ENCODE peak calls at places on chromosomes 2 and 18, in seven cellular contexts. One of them, this sample, is unnamed.

GRCh38 chr18:49227456-49227855 is 233.0 kb downstream of the DYM start:
- DNase-seq in neuronal stem cell: no peak
- DNase-seq in IMR-90: no peak
- DNase-seq in H1: no peak
- DNase-seq in mesendoderm: no peak
- DNase-seq in H9: no peak
- DNase-seq in mesenchymal stem cell: no peak
- DNase-seq in this sample: no peak

GRCh38 chr2:47696478-47696831 is 86.5 kb upstream of the MSH6 start:
- DNase-seq in neuronal stem cell: no peak
- DNase-seq in IMR-90: no peak
- DNase-seq in H1: no peak
- DNase-seq in mesendoderm: no peak
- DNase-seq in H9: no peak
- DNase-seq in mesenchymal stem cell: no peak
- DNase-seq in this sample: no peak

GRCh38 chr18:56489901-56490300 is 148.5 kb downstream of the TXNL1 start:
- DNase-seq in neuronal stem cell: no peak
- DNase-seq in IMR-90: no peak
- DNase-seq in H1: no peak
- DNase-seq in mesendoderm: no peak
- DNase-seq in H9: no peak
- DNase-seq in mesenchymal stem cell: no peak
- DNase-seq in this sample: no peak

GRCh38 chr2:26782876-26783704 is 2.8 kb upstream of the CENPA start:
- DNase-seq in neuronal stem cell: no peak
- DNase-seq in IMR-90: no peak
- DNase-seq in H1: no peak
- DNase-seq in mesendoderm: no peak
- DNase-seq in H9: no peak
- DNase-seq in mesenchymal stem cell: no peak
- DNase-seq in this sample: peak

GRCh38 chr2:3488768-3489448 is 30.4 kb downstream of the ADI1 start:
- DNase-seq in neuronal stem cell: no peak
- DNase-seq in IMR-90: no peak
- DNase-seq in H1: no peak
- DNase-seq in mesendoderm: no peak
- DNase-seq in H9: peak
- DNase-seq in mesenchymal stem cell: no peak
- DNase-seq in this sample: no peak

GRCh38 chr2:199956062-199956380 is 639 bp downstream of the MAIP1 start:
- DNase-seq in neuronal stem cell: no peak
- DNase-seq in IMR-90: no peak
- DNase-seq in H1: no peak
- DNase-seq in mesendoderm: no peak
- DNase-seq in H9: no peak
- DNase-seq in mesenchymal stem cell: no peak
- DNase-seq in this sample: no peak

GRCh38 chr2:160332318-160332717 is 132.2 kb upstream of the ITGB6 start:
- DNase-seq in neuronal stem cell: no peak
- DNase-seq in IMR-90: peak
- DNase-seq in H1: no peak
- DNase-seq in mesendoderm: peak
- DNase-seq in H9: no peak
- DNase-seq in mesenchymal stem cell: peak
- DNase-seq in this sample: no peak

GRCh38 chr18:77166523-77166922 is 33.9 kb upstream of the MBP start:
- DNase-seq in neuronal stem cell: no peak
- DNase-seq in IMR-90: no peak
- DNase-seq in H1: no peak
- DNase-seq in mesendoderm: no peak
- DNase-seq in H9: no peak
- DNase-seq in mesenchymal stem cell: no peak
- DNase-seq in this sample: no peak

GRCh38 chr2:205646680-205647079 is 35.6 kb upstream of the NRP2 start:
- DNase-seq in neuronal stem cell: no peak
- DNase-seq in IMR-90: no peak
- DNase-seq in H1: no peak
- DNase-seq in mesendoderm: no peak
- DNase-seq in H9: no peak
- DNase-seq in mesenchymal stem cell: no peak
- DNase-seq in this sample: no peak

GRCh38 chr18:70659026-70659726 is 370.3 kb downstream of the SOCS6 start:
- DNase-seq in neuronal stem cell: no peak
- DNase-seq in IMR-90: peak
- DNase-seq in H1: no peak
- DNase-seq in mesendoderm: no peak
- DNase-seq in H9: no peak
- DNase-seq in mesenchymal stem cell: no peak
- DNase-seq in this sample: peak

GRCh38 chr2:3523551-3524041 is 4.3 kb upstream of the ADI1 start:
- DNase-seq in neuronal stem cell: no peak
- DNase-seq in IMR-90: peak
- DNase-seq in H1: no peak
- DNase-seq in mesendoderm: no peak
- DNase-seq in H9: no peak
- DNase-seq in mesenchymal stem cell: peak
- DNase-seq in this sample: peak

GRCh38 chr2:84526562-84526961 is 10.3 kb downstream of the DNAH6 start:
- DNase-seq in neuronal stem cell: no peak
- DNase-seq in IMR-90: peak
- DNase-seq in H1: no peak
- DNase-seq in mesendoderm: peak
- DNase-seq in H9: no peak
- DNase-seq in mesenchymal stem cell: no peak
- DNase-seq in this sample: no peak

GRCh38 chr2:206217743-206218520 is 56.5 kb upstream of the ZDBF2 start:
- DNase-seq in neuronal stem cell: no peak
- DNase-seq in IMR-90: no peak
- DNase-seq in H1: no peak
- DNase-seq in mesendoderm: no peak
- DNase-seq in H9: no peak
- DNase-seq in mesenchymal stem cell: no peak
- DNase-seq in this sample: peak

GRCh38 chr2:95056044-95056443 is 30.5 kb downstream of the MAL start:
- DNase-seq in neuronal stem cell: no peak
- DNase-seq in IMR-90: no peak
- DNase-seq in H1: no peak
- DNase-seq in mesendoderm: no peak
- DNase-seq in H9: no peak
- DNase-seq in mesenchymal stem cell: no peak
- DNase-seq in this sample: peak

GRCh38 chr2:68187329-68187728 is 29.6 kb downstream of the PNO1 start:
- DNase-seq in neuronal stem cell: no peak
- DNase-seq in IMR-90: no peak
- DNase-seq in H1: no peak
- DNase-seq in mesendoderm: no peak
- DNase-seq in H9: no peak
- DNase-seq in mesenchymal stem cell: no peak
- DNase-seq in this sample: no peak

GRCh38 chr2:200136655-200137054 is 169.8 kb upstream of the SPATS2L start:
- DNase-seq in neuronal stem cell: no peak
- DNase-seq in IMR-90: no peak
- DNase-seq in H1: peak
- DNase-seq in mesendoderm: peak
- DNase-seq in H9: peak
- DNase-seq in mesenchymal stem cell: no peak
- DNase-seq in this sample: no peak

GRCh38 chr18:61893971-61894750 is 1.4 kb upstream of the RNF152 start:
- DNase-seq in neuronal stem cell: peak
- DNase-seq in IMR-90: peak
- DNase-seq in H1: peak
- DNase-seq in mesendoderm: peak
- DNase-seq in H9: peak
- DNase-seq in mesenchymal stem cell: peak
- DNase-seq in this sample: peak

GRCh38 chr18:5275872-5276271 is 19.7 kb downstream of the ZBTB14 start:
- DNase-seq in neuronal stem cell: no peak
- DNase-seq in IMR-90: no peak
- DNase-seq in H1: no peak
- DNase-seq in mesendoderm: peak
- DNase-seq in H9: no peak
- DNase-seq in mesenchymal stem cell: no peak
- DNase-seq in this sample: no peak

GRCh38 chr18:29373000-29373399 is 1196.1 kb upstream of the CDH2 start:
- DNase-seq in neuronal stem cell: no peak
- DNase-seq in IMR-90: no peak
- DNase-seq in H1: no peak
- DNase-seq in mesendoderm: no peak
- DNase-seq in H9: no peak
- DNase-seq in mesenchymal stem cell: no peak
- DNase-seq in this sample: no peak

GRCh38 chr18:78757014-78757413 is 222.6 kb upstream of the SALL3 start:
- DNase-seq in neuronal stem cell: no peak
- DNase-seq in IMR-90: no peak
- DNase-seq in H1: no peak
- DNase-seq in mesendoderm: no peak
- DNase-seq in H9: no peak
- DNase-seq in mesenchymal stem cell: no peak
- DNase-seq in this sample: no peak

GRCh38 chr2:224658776-224659175 is 57.4 kb downstream of the CCDC195 start:
- DNase-seq in neuronal stem cell: no peak
- DNase-seq in IMR-90: no peak
- DNase-seq in H1: no peak
- DNase-seq in mesendoderm: no peak
- DNase-seq in H9: no peak
- DNase-seq in mesenchymal stem cell: no peak
- DNase-seq in this sample: no peak

GRCh38 chr2:15119722-15120175 is 441.4 kb downstream of the NBAS start:
- DNase-seq in neuronal stem cell: no peak
- DNase-seq in IMR-90: no peak
- DNase-seq in H1: no peak
- DNase-seq in mesendoderm: peak
- DNase-seq in H9: peak
- DNase-seq in mesenchymal stem cell: no peak
- DNase-seq in this sample: no peak

GRCh38 chr2:37526856-37527255 is 144.6 kb downstream of the CDC42EP3 start:
- DNase-seq in neuronal stem cell: no peak
- DNase-seq in IMR-90: no peak
- DNase-seq in H1: no peak
- DNase-seq in mesendoderm: no peak
- DNase-seq in H9: no peak
- DNase-seq in mesenchymal stem cell: no peak
- DNase-seq in this sample: no peak

GRCh38 chr2:37526323-37526722 is 145.1 kb downstream of the CDC42EP3 start:
- DNase-seq in neuronal stem cell: no peak
- DNase-seq in IMR-90: peak
- DNase-seq in H1: no peak
- DNase-seq in mesendoderm: peak
- DNase-seq in H9: no peak
- DNase-seq in mesenchymal stem cell: no peak
- DNase-seq in this sample: no peak

GRCh38 chr2:37523861-37524362 is 147.5 kb downstream of the CDC42EP3 start:
- DNase-seq in neuronal stem cell: no peak
- DNase-seq in IMR-90: peak
- DNase-seq in H1: no peak
- DNase-seq in mesendoderm: no peak
- DNase-seq in H9: no peak
- DNase-seq in mesenchymal stem cell: peak
- DNase-seq in this sample: no peak

GRCh38 chr2:37529830-37530452 is 141.5 kb downstream of the CDC42EP3 start:
- DNase-seq in neuronal stem cell: no peak
- DNase-seq in IMR-90: peak
- DNase-seq in H1: no peak
- DNase-seq in mesendoderm: no peak
- DNase-seq in H9: no peak
- DNase-seq in mesenchymal stem cell: no peak
- DNase-seq in this sample: no peak

GRCh38 chr2:37527362-37527761 is 144.1 kb downstream of the CDC42EP3 start:
- DNase-seq in neuronal stem cell: no peak
- DNase-seq in IMR-90: no peak
- DNase-seq in H1: no peak
- DNase-seq in mesendoderm: no peak
- DNase-seq in H9: no peak
- DNase-seq in mesenchymal stem cell: no peak
- DNase-seq in this sample: no peak
- H2AK5ac ChIP-seq in neuronal stem cell: no peak
- H2AK5ac ChIP-seq in IMR-90: no peak
- H2AK5ac ChIP-seq in H1: no peak
- H2AK5ac ChIP-seq in mesendoderm: no peak
- H2AK5ac ChIP-seq in H9: no peak
- H2AK5ac ChIP-seq in mesenchymal stem cell: no peak
- H2AK5ac ChIP-seq in this sample: no peak

GRCh38 chr18:75879196-75879595 is 451.7 kb upstream of the SMIM21 start:
- DNase-seq in neuronal stem cell: no peak
- DNase-seq in IMR-90: no peak
- DNase-seq in H1: no peak
- DNase-seq in mesendoderm: no peak
- DNase-seq in H9: no peak
- DNase-seq in mesenchymal stem cell: peak
- DNase-seq in this sample: no peak
- H2AK5ac ChIP-seq in neuronal stem cell: no peak
- H2AK5ac ChIP-seq in IMR-90: no peak
- H2AK5ac ChIP-seq in H1: no peak
- H2AK5ac ChIP-seq in mesendoderm: no peak
- H2AK5ac ChIP-seq in H9: no peak
- H2AK5ac ChIP-seq in mesenchymal stem cell: no peak
- H2AK5ac ChIP-seq in this sample: no peak

DNA sequence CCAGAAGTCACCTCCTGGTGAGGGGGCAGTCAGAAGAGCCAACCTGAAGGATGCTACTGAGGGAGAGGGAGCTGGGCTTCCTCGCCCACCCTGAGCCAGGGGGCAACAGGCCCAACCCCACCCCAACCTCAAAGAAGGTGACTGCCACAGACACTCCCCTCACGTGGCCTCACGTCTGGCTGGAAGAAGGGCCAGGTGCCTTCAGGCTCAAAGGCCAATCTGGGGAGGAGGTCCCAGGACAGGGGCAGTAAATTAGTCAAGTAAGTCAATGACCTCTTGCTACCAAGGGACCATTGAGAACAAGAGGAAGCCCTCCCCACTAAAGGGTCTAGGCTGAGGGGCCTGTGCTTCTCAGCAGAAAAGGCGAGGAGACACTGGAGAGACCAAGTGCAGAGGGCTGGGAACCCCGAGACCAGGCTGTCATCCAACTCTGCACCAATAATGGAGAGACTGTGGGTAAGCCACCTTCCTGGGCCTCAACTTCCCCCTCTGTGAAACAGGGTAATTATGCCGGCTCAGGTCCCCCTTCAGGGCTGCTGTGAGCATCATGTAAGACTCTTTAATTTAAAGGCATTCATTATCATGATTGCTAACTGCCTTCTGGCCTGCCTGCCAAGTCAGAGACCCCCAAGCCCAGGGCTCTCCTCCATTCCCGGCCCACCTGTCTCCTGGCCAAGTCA is 20.2 kb upstream of the TNS1 start:
- DNase-seq in neuronal stem cell: no peak
- DNase-seq in IMR-90: no peak
- DNase-seq in H1: peak
- DNase-seq in mesendoderm: no peak
- DNase-seq in H9: peak
- DNase-seq in mesenchymal stem cell: no peak
- DNase-seq in this sample: no peak
- H2AK5ac ChIP-seq in neuronal stem cell: peak
- H2AK5ac ChIP-seq in IMR-90: no peak
- H2AK5ac ChIP-seq in H1: peak
- H2AK5ac ChIP-seq in mesendoderm: no peak
- H2AK5ac ChIP-seq in H9: no peak
- H2AK5ac ChIP-seq in mesenchymal stem cell: no peak
- H2AK5ac ChIP-seq in this sample: no peak

DNA sequence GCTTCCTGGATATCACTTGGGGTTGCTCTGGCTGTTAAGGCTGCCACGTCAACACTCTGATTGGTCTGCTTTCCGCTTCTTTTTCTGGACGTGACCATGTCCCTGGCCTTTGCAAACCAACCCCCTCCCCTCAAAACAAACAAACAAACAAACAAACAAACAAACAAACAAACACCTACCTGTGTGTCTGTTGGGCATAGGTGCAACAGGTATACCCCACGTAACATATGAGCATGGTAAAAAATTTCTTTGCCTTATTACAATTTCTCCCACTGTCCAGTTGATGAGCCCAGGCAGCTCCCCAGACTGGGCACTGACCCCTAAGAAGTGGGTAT is 80.6 kb downstream of the ADD2 start:
- DNase-seq in neuronal stem cell: no peak
- DNase-seq in IMR-90: no peak
- DNase-seq in H1: no peak
- DNase-seq in mesendoderm: no peak
- DNase-seq in H9: no peak
- DNase-seq in mesenchymal stem cell: no peak
- DNase-seq in this sample: no peak
- H2AK5ac ChIP-seq in neuronal stem cell: peak
- H2AK5ac ChIP-seq in IMR-90: no peak
- H2AK5ac ChIP-seq in H1: no peak
- H2AK5ac ChIP-seq in mesendoderm: no peak
- H2AK5ac ChIP-seq in H9: no peak
- H2AK5ac ChIP-seq in mesenchymal stem cell: no peak
- H2AK5ac ChIP-seq in this sample: no peak

This sample was measured in trophoblast cell.